ENCODE peak calls at places on chromosomes 16 and 17, in nine cellular contexts. B is Right ventricle myocardium superior; E is breast epithelium; A is CD8-positive, alpha-beta memory T cell; R is stimulated activated CD8-positive, alpha-beta memory T cell treated with anti-CD3 and anti-CD28 coated beads, Interleukin-15, amount 100 ng/mL, for 1 hour; H is fibroblast of lung; O is GM04503; Z is sigmoid colon; J is anterior cingulate cortex. M is an unnamed sample.

GRCh38 chr17:42406602-42407288 is 16.3 kb downstream of the CAVIN1 start:
- DNase-seq in Z (no peak), B (peak), E (no peak), H (no peak), A (no peak), J (no peak), R (no peak), O (no peak), M (no peak)

GRCh38 chr17:64282753-64283080 is 19.7 kb upstream of the TEX2 start:
- DNase-seq in Z (no peak), A (no peak), H (no peak), E (no peak), J (no peak), O (no peak), R (no peak), B (no peak), M (no peak)

GRCh38 chr17:7177954-7178477 is 1.2 kb downstream of the ASGR1 start:
- DNase-seq in B (no peak), J (no peak), O (no peak), E (no peak), R (no peak), Z (peak), H (no peak), A (no peak), M (peak)

GRCh38 chr17:59435238-59435637 is 103.8 kb downstream of the YPEL2 start:
- DNase-seq in J (no peak), B (no peak), R (no peak), A (no peak), E (no peak), O (no peak), Z (no peak), H (peak), M (no peak)

GRCh38 chr16:83994087-83994486 is 26.0 kb downstream of the NECAB2 start:
- DNase-seq in B (peak), A (no peak), J (no peak), E (no peak), Z (no peak), H (peak), R (no peak), O (peak), M (no peak)

GRCh38 chr16:54647731-54648221 is 282.9 kb upstream of the IRX5 start:
- DNase-seq in Z (no peak), O (peak), R (no peak), J (no peak), E (peak), H (no peak), A (no peak), B (no peak), M (no peak)

GRCh38 chr16:89006036-89006752 is 29.2 kb upstream of the CBFA2T3 start:
- DNase-seq in J (no peak), H (no peak), A (no peak), O (no peak), B (peak), E (no peak), Z (peak), R (no peak), M (no peak)

GRCh38 chr17:27586203-27586701 is 44.7 kb upstream of the LGALS9 start:
- DNase-seq in B (no peak), O (peak), R (no peak), Z (no peak), H (no peak), J (no peak), E (no peak), A (no peak), M (peak)

GRCh38 chr16:5751216-5751615 is 653.6 kb upstream of the EEF2KMT start:
- DNase-seq in A (no peak), E (no peak), B (no peak), Z (no peak), J (no peak), O (no peak), H (no peak), R (no peak), M (no peak)

GRCh38 chr16:15434425-15435215 is at the start of gene BMERB1:
- DNase-seq in J (peak), Z (peak), H (peak), B (peak), O (peak), A (peak), R (peak), E (peak), M (peak)

GRCh38 chr16:19882641-19883040 is 2.0 kb downstream of the GPRC5B start:
- DNase-seq in Z (no peak), O (no peak), R (no peak), B (no peak), A (no peak), H (no peak), J (no peak), E (no peak), M (peak)

GRCh38 chr17:44315760-44316731 is 7.6 kb downstream of the RUNDC3A start:
- DNase-seq in O (no peak), R (no peak), B (no peak), J (no peak), Z (no peak), H (no peak), A (no peak), E (no peak), M (no peak)

GRCh38 chr17:57726213-57726612 is 18.9 kb downstream of the CCDC182 start:
- DNase-seq in O (no peak), R (no peak), A (no peak), Z (no peak), J (no peak), H (no peak), E (no peak), B (no peak), M (no peak)

GRCh38 chr17:72397687-72398086 is 276.9 kb downstream of the SOX9 start:
- DNase-seq in B (no peak), E (no peak), O (no peak), H (peak), A (no peak), R (no peak), Z (no peak), J (no peak), M (no peak)

GRCh38 chr17:38705803-38706624 is 941 bp downstream of the MLLT6 start:
- DNase-seq in B (peak), A (peak), J (no peak), Z (peak), H (no peak), E (peak), O (no peak), R (no peak), M (peak)

GRCh38 chr16:80614908-80615696 is 74.3 kb downstream of the DYNLRB2 start:
- DNase-seq in E (no peak), B (no peak), H (peak), O (peak), Z (no peak), J (no peak), A (no peak), R (no peak), M (no peak)

GRCh38 chr17:58308173-58308984 is 20.2 kb downstream of the TSPOAP1 start:
- DNase-seq in B (peak), J (no peak), Z (no peak), O (no peak), E (peak), R (no peak), A (no peak), H (no peak), M (peak)

GRCh38 chr17:4010754-4011153 is 46.5 kb upstream of the ATP2A3 start:
- DNase-seq in B (no peak), Z (no peak), E (no peak), O (no peak), A (no peak), H (no peak), R (no peak), J (no peak), M (no peak)

GRCh38 chr17:13036776-13037175 is 18.9 kb upstream of the ELAC2 start:
- DNase-seq in E (no peak), R (no peak), O (no peak), Z (no peak), B (no peak), A (no peak), J (no peak), H (no peak), M (no peak)

GRCh38 chr17:280216-280615 is 72.4 kb downstream of the RPH3AL start:
- DNase-seq in A (no peak), O (no peak), R (no peak), Z (no peak), J (no peak), E (no peak), H (no peak), B (no peak), M (no peak)

GRCh38 chr16:31301708-31302400 is 42.1 kb downstream of the ITGAM start:
- DNase-seq in Z (no peak), O (peak), J (no peak), B (no peak), R (no peak), E (no peak), H (peak), A (no peak), M (no peak)